ENCODE peak calls at places on chromosome 22, in eight cellular contexts. F, E, C, B, M, J, N and X are unnamed samples.

GRCh38 chr22:20803696-20804324 is 29.9 kb downstream of the SERPIND1 start:
- DNase-seq in F (peak), J (peak), E (peak), M (peak), N (peak), C (no peak), B (peak), X (peak)

GRCh38 chr22:37010174-37010573 is 9.1 kb downstream of the TST start:
- DNase-seq in N (no peak), J (no peak), E (no peak), C (no peak), B (no peak), M (no peak), F (no peak), X (no peak)

GRCh38 chr22:50436134-50436830 is 38.6 kb downstream of the SBF1 start:
- DNase-seq in B (no peak), C (no peak), M (no peak), N (no peak), F (no peak), E (no peak), J (no peak), X (no peak)

GRCh38 chr22:49947296-49947622 is 13.3 kb upstream of the PIM3 start:
- DNase-seq in C (no peak), N (no peak), E (no peak), M (no peak), B (no peak), J (no peak), F (no peak), X (no peak)

GRCh38 chr22:21069375-21069774 is 23.6 kb downstream of the LRRC74B start:
- DNase-seq in B (no peak), C (no peak), J (no peak), N (no peak), M (no peak), E (no peak), F (peak), X (no peak)

GRCh38 chr22:30889996-30890480 is 78.5 kb downstream of the MORC2 start:
- DNase-seq in M (no peak), N (no peak), B (no peak), C (no peak), J (no peak), E (no peak), F (no peak), X (no peak)

GRCh38 chr22:42270178-42270511 is 308 bp downstream of the TCF20 start:
- DNase-seq in F (no peak), B (no peak), E (no peak), M (no peak), C (no peak), J (no peak), N (no peak), X (peak)

GRCh38 chr22:49079743-49080500 is 747.8 kb downstream of the BRD1 start:
- DNase-seq in N (no peak), E (no peak), F (no peak), M (no peak), J (no peak), C (no peak), B (no peak), X (no peak)

GRCh38 chr22:37741312-37741795 is 44.5 kb downstream of the TRIOBP start:
- DNase-seq in N (peak), M (no peak), F (no peak), J (peak), E (no peak), B (peak), C (peak), X (no peak)

GRCh38 chr22:48223488-48224190 is 1461.2 kb downstream of the TBC1D22A start:
- DNase-seq in M (no peak), C (no peak), J (no peak), F (no peak), E (no peak), B (no peak), N (no peak), X (no peak)

GRCh38 chr22:24319451-24319850 is 48.8 kb downstream of the SPECC1L start:
- DNase-seq in J (peak), E (no peak), C (no peak), F (no peak), N (no peak), B (peak), M (no peak), X (no peak)

GRCh38 chr22:37566903-37567798 is 6.9 kb downstream of the CDC42EP1 start:
- DNase-seq in F (peak), N (peak), J (peak), M (peak), E (peak), C (peak), B (peak), X (peak)

GRCh38 chr22:23622634-23623033 is 9.5 kb downstream of the DRICH1 start:
- DNase-seq in B (no peak), E (no peak), M (no peak), F (no peak), N (no peak), J (no peak), C (no peak), X (no peak)

GRCh38 chr22:22666307-22667091 is 22.1 kb downstream of the GGTLC2 start:
- DNase-seq in M (peak), F (no peak), J (peak), B (peak), E (no peak), N (peak), C (no peak), X (peak)

GRCh38 chr22:50399751-50400331 is 56.7 kb downstream of the PPP6R2 start:
- DNase-seq in F (no peak), B (peak), J (peak), E (peak), N (peak), C (no peak), M (peak), X (no peak)

GRCh38 chr22:37209140-37209845 is 3.0 kb downstream of the SSTR3 start:
- DNase-seq in N (no peak), C (no peak), J (no peak), M (no peak), E (no peak), B (no peak), F (no peak), X (no peak)

GRCh38 chr22:23231471-23232093 is 51.3 kb downstream of the BCR start:
- DNase-seq in J (no peak), N (no peak), C (no peak), M (no peak), B (no peak), F (no peak), E (no peak), X (no peak)

GRCh38 chr22:49420651-49421050 is 407.0 kb downstream of the BRD1 start:
- DNase-seq in J (no peak), M (no peak), N (no peak), B (no peak), E (no peak), C (no peak), F (no peak), X (no peak)

GRCh38 chr22:36305813-36306212 is 52.9 kb downstream of the APOL1 start:
- DNase-seq in M (no peak), B (no peak), E (no peak), F (no peak), C (no peak), J (no peak), N (no peak), X (no peak)

GRCh38 chr22:43622886-43623285 is 189.2 kb downstream of the EFCAB6 start:
- DNase-seq in N (no peak), E (no peak), B (no peak), J (no peak), C (no peak), M (no peak), F (no peak), X (no peak)

GRCh38 chr22:43625242-43625641 is 186.9 kb downstream of the EFCAB6 start:
- DNase-seq in B (no peak), N (no peak), C (peak), J (no peak), M (no peak), F (no peak), E (no peak), X (no peak)

GRCh38 chr22:43627485-43628252 is 184.4 kb downstream of the EFCAB6 start:
- DNase-seq in B (no peak), M (no peak), E (no peak), J (no peak), N (no peak), C (no peak), F (no peak), X (no peak)

GRCh38 chr22:43628253-43628649 is 183.9 kb downstream of the EFCAB6 start:
- DNase-seq in E (no peak), J (no peak), M (no peak), C (no peak), B (no peak), N (no peak), F (no peak), X (no peak)

DNA sequence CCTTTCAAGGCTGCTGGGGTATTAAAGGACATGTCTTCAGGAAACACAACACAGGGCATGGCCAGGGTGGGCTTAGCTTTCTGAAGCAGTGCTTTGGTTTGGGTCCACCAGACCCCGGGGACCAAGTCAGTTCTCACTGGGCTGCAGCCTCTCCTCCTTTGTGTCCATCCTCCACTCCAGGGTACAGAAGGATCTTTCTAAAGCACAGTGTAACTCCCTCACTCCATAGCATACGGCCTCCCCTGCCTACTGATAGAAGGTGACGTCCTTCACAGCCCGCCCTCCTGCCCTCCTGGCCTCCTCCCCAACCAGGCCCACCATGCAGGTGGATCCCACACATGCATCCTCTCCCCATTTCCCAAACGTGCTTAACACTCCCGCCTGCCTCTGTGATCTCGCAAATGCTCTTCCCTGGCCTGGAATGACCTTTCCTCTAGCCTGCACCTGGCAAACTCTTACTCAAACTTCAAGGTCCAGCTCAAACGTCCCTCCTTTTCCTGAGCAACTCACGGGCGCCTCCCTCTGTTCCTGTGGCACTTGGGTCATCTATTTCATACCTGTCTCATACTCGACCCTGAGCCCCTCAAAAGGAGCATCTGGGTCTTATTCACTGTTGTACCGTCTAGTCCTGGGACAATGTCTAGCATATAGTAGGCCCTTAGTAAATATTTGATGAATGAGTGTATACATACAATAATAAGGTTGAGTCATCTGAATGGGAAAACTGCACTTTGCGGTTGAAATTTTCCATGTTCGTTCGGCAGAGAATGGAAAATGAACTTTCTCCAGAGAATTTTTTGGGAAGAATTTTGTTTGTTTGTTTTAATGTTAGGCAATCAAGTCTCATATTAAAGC is 187.7 kb downstream of the EFCAB6 start:
- DNase-seq in J (no peak), F (no peak), B (no peak), M (no peak), N (no peak), E (no peak), C (peak), X (no peak)
- TF ChIP-seq CTCF in J (no peak), F (no peak), B (no peak), M (no peak), N (no peak), E (no peak), C (no peak), X (no peak)

DNA sequence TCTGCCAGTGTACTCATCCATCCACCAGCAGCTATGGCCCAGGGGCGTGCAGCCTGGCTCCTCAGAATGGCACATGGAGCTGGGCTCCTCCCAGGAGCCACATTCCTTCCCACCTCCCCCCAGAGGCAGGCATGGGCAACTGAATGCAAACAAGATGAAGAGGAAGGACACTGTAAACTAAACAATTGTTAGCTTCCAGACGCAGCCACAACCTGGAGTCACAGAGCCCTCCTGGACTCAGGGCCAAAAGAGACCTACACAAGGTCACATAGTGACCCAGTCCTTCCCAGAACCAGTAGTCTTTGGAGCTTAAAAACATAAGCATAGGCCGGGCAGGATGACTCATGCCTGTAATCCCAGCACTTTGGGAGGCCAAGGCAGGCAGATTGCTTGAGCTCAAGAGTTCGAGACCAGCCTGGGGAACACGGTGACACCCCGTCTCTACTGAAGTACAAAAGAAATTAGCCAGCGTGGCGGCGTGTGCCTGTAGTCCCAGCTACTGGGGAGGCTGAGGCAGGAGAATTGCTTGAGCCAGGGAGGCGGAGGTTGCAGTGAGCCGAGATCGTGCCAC is 30.7 kb upstream of the CLDN5 start:
- DNase-seq in F (peak), E (no peak), J (peak), C (no peak), M (no peak), B (peak), N (no peak), X (no peak)
- TF ChIP-seq CTCF in F (no peak), E (peak), J (peak), C (peak), M (no peak), B (peak), N (no peak), X (peak)

GRCh38 chr22:33083212-33083611 is 25.0 kb upstream of the SYN3 start:
- DNase-seq in J (peak), E (no peak), C (no peak), M (peak), N (no peak), B (no peak), F (no peak), X (no peak)
- TF ChIP-seq CTCF in J (no peak), E (peak), C (no peak), M (no peak), N (no peak), B (no peak), F (no peak), X (no peak)

DNA sequence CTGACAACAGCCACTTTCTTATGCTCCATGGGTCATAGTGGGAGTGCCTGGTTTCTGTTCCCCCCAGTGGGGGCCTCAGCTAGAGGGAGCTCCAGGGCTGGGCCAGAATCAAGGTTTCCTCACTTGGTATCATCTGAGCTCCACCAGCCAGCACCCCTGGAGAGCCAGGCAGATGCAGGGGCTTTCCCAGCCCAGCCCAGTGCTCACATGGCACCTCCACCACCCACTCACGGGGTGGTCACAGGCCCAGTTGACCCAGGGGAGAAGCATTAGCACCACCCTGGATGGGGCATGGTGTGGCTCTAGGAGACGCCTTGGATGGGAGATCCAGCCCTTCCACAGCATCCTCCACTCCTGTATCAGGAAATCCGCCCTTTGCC is 24.1 kb upstream of the WNT7B start:
- DNase-seq in E (no peak), J (peak), B (no peak), N (no peak), C (no peak), F (no peak), M (no peak), X (no peak)
- TF ChIP-seq CTCF in E (no peak), J (peak), B (no peak), N (no peak), C (peak), F (no peak), M (no peak), X (no peak)

GRCh38 chr22:34804588-34804987 is 261.4 kb upstream of the ISX start:
- DNase-seq in C (no peak), F (no peak), J (no peak), E (no peak), N (no peak), M (no peak), B (no peak), X (no peak)
- TF ChIP-seq CTCF in C (no peak), F (no peak), J (no peak), E (no peak), N (no peak), M (no peak), B (no peak), X (peak)

GRCh38 chr22:39598017-39598965 is 27.7 kb downstream of the CACNA1I start:
- DNase-seq in E (peak), F (peak), B (no peak), N (peak), J (no peak), M (peak), C (no peak), X (peak)
- TF ChIP-seq CTCF in E (peak), F (no peak), B (peak), N (peak), J (peak), M (no peak), C (no peak), X (peak)

DNA sequence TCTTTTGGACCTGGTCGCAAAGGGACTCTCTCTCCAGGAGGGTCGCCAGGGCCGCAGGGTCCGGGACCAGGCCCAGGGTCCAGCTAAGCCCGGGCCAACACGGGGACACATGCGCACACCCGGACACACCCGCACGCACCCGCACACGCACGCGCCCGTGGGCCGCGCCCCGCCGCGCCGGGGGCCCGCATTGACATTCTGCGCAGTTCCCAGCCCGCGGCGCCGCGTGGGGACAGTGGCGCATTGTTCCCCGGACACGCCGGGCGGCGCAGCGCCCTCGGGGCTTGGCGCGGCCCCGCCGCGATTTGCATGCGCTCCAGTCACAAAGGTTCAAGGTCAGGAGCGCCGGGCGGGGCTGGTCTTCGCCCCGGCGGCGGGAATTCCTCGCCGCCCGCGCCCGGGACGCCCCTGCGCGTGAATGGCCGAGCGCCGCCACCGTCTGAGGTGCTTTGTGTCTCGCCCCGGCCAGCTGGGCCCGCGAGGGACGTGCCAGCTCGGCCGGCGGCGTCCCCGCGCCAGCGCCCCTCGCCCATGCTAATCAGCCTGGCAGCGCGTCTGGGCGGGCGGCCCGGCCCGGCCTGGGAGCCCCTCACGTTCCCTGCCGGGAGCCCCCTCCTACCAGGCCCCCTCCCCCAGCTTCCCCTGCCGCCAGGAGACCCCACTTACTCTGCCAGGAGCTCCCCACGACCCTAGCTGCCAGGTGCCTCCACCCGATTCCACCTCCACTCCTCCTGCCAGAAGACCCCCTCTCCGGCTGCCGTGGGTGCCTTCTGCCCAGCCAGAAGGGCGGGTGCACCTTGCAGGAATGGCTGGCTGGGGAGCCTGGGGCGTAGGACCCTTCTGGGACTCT is 50.5 kb upstream of the WNT7B start:
- DNase-seq in E (peak), M (no peak), N (peak), C (no peak), J (no peak), B (no peak), F (peak), X (peak)
- TF ChIP-seq CTCF in E (no peak), M (no peak), N (no peak), C (no peak), J (no peak), B (no peak), F (no peak), X (no peak)

GRCh38 chr22:25419247-25420113 is 145.0 kb upstream of the GRK3 start:
- DNase-seq in J (peak), M (no peak), E (no peak), F (no peak), N (peak), B (peak), C (no peak), X (no peak)

GRCh38 chr22:25420471-25420924 is 144.0 kb upstream of the GRK3 start:
- DNase-seq in C (no peak), M (no peak), F (no peak), J (no peak), E (no peak), B (no peak), N (peak), X (no peak)

GRCh38 chr22:25417792-25418191 is 146.7 kb upstream of the GRK3 start:
- DNase-seq in J (no peak), B (no peak), F (no peak), C (no peak), N (no peak), M (no peak), E (no peak), X (no peak)

GRCh38 chr22:25420925-25421904 is 143.3 kb upstream of the GRK3 start:
- DNase-seq in N (no peak), C (no peak), J (no peak), F (no peak), E (no peak), M (peak), B (peak), X (no peak)
- TF ChIP-seq CTCF in N (no peak), C (peak), J (no peak), F (no peak), E (peak), M (no peak), B (no peak), X (peak)